ENCODE peak calls at places on chromosomes 1 and 21, in four cellular contexts. H, Z, G and F are unnamed samples.

GRCh38 chr1:210143465-210144062 is 89.0 kb upstream of the SERTAD4 start:
- DNase-seq in Z (peak; percentile 29), G (no peak), H (peak; percentile 77), F (peak; percentile 38)

GRCh38 chr1:75765697-75766355 is 20.2 kb upstream of the RABGGTB start:
- DNase-seq in Z (no peak), H (no peak), G (no peak), F (no peak)

GRCh38 chr1:214537872-214538473 is 13.4 kb downstream of the PTPN14 start:
- DNase-seq in H (no peak), G (no peak), Z (no peak), F (no peak)

GRCh38 chr1:51989582-51990477 is 670 bp downstream of the RAB3B start:
- DNase-seq in Z (no peak), H (no peak), G (no peak), F (no peak)

GRCh38 chr21:27476696-27477095 is 509.8 kb upstream of the ADAMTS5 start:
- DNase-seq in H (no peak), Z (no peak), G (no peak), F (no peak)

GRCh38 chr1:198253668-198254067 is 96.9 kb downstream of the NEK7 start:
- DNase-seq in Z (no peak), H (no peak), G (peak; percentile 50), F (no peak)

GRCh38 chr1:225318706-225319575 is 108.9 kb downstream of the LBR start:
- DNase-seq in Z (peak; percentile 54), G (peak; percentile 2), H (no peak), F (peak; percentile 82)

GRCh38 chr1:180195916-180196315 is 34.1 kb upstream of the LHX4 start:
- DNase-seq in G (no peak), Z (no peak), H (no peak), F (no peak)

GRCh38 chr1:111269820-111270406 is 20.7 kb upstream of the CHIA start:
- DNase-seq in H (no peak), G (no peak), Z (no peak), F (no peak)

GRCh38 chr1:209875510-209875909 is 47.7 kb downstream of the UTP25 start:
- DNase-seq in H (no peak), G (no peak), Z (peak; percentile 36), F (peak; percentile 55)

GRCh38 chr1:11567244-11568065 is 86.8 kb downstream of the FBXO2 start:
- DNase-seq in G (no peak), Z (no peak), H (no peak), F (no peak)

GRCh38 chr1:204417231-204417997 is 5.8 kb upstream of the PPP1R15B start:
- DNase-seq in H (peak; percentile 47), G (no peak), Z (peak; percentile 74), F (peak; percentile 53)

GRCh38 chr1:54052470-54052933 is 502 bp downstream of the TMEM59 start:
- DNase-seq in G (no peak), H (no peak), Z (peak; percentile 31), F (peak; percentile 35)

GRCh38 chr1:41482001-41482765 is 2.3 kb downstream of the EDN2 start:
- DNase-seq in Z (no peak), G (no peak), H (no peak), F (no peak)

GRCh38 chr1:165228111-165228655 is 128.3 kb downstream of the LMX1A start:
- DNase-seq in Z (no peak), H (no peak), G (no peak), F (no peak)

GRCh38 chr1:183148599-183148998 is 37.5 kb upstream of the LAMC2 start:
- DNase-seq in H (no peak), Z (no peak), G (no peak), F (no peak)

GRCh38 chr1:225762444-225762843 is 15.2 kb upstream of the SRP9 start:
- DNase-seq in H (no peak), Z (peak; percentile 76), G (no peak), F (no peak)

GRCh38 chr1:24526940-24527542 is 24.4 kb downstream of the RCAN3 start:
- DNase-seq in H (no peak), Z (no peak), G (no peak), F (peak; percentile 34)

GRCh38 chr1:74502432-74502831 is 10.0 kb downstream of the LRRC53 start:
- DNase-seq in Z (peak; percentile 16), G (no peak), H (no peak), F (peak; percentile 39)

GRCh38 chr1:56585985-56586384 is 6.6 kb upstream of the PLPP3 start:
- DNase-seq in Z (no peak), H (no peak), G (no peak), F (no peak)

GRCh38 chr1:84402060-84402459 is 3.8 kb downstream of the DNASE2B start:
- DNase-seq in H (no peak), Z (no peak), G (no peak), F (no peak)

GRCh38 chr1:165894591-165894990 is 67.2 kb downstream of the UCK2 start:
- DNase-seq in G (no peak), H (no peak), Z (no peak), F (no peak)

GRCh38 chr1:164644774-164645634 is 86.0 kb downstream of the PBX1 start:
- DNase-seq in Z (no peak), H (no peak), G (no peak), F (peak; percentile 34)

GRCh38 chr1:237139732-237140131 is 97.7 kb downstream of the RYR2 start:
- DNase-seq in H (no peak), G (no peak), Z (no peak), F (no peak)

GRCh38 chr1:18970762-18971161 is 14.3 kb upstream of the IFFO2 start:
- DNase-seq in G (no peak), Z (no peak), H (no peak), F (no peak)

GRCh38 chr1:228018961-228019721 is 12.3 kb downstream of the WNT3A start:
- DNase-seq in Z (no peak), H (peak; percentile 24), G (no peak), F (no peak)

GRCh38 chr1:107964397-107965111 is 426 bp downstream of the VAV3 start:
- DNase-seq in Z (no peak), H (peak; percentile 77), G (no peak), F (no peak)

GRCh38 chr1:226736908-226737818 is 1.9 kb downstream of the ITPKB start:
- DNase-seq in G (no peak), Z (no peak), H (peak; percentile 71), F (no peak)

GRCh38 chr1:53339736-53340385 is 12.0 kb upstream of the LRP8 start:
- DNase-seq in G (no peak), H (peak; percentile 35), Z (no peak), F (no peak)

GRCh38 chr21:34973685-34974084 is 75.4 kb downstream of the RUNX1 start:
- DNase-seq in H (no peak), G (no peak), Z (no peak), F (no peak)

GRCh38 chr21:41377715-41378114 is 15.9 kb downstream of the MX2 start:
- DNase-seq in Z (no peak), G (no peak), H (no peak), F (no peak)

DNA sequence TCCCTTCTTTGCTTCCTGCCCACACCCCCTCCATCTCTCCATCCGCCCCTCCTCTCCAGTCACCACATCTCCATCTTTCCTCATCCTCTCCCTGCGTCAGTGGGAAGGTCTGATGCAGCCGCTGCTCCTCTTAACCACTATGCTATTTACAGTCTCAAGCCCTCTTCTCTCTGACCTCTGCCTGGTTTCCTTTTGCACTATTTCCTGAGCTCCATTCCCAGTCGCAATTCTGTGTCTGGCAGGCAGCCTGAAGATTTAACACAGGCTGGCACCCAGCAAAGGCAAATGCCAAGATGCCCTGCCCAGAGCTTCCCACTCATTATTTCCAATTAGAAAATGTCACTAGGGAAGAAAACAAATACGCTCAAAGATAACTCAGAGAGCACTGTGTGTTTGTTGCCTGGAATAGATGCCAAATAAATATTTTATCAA is 89.6 kb upstream of the LPGAT1 start:
- DNase-seq in H (no peak), Z (no peak), G (no peak), F (no peak)
- TF ChIP-seq SP1 in H (no peak), Z (no peak), G (no peak), F (no peak)

GRCh38 chr1:234554478-234555311 is 55.3 kb downstream of the IRF2BP2 start:
- DNase-seq in Z (peak; percentile 42), G (no peak), H (no peak), F (peak; percentile 56)
- TF ChIP-seq SUZ12 in Z (no peak), G (no peak), H (no peak), F (no peak)

DNA sequence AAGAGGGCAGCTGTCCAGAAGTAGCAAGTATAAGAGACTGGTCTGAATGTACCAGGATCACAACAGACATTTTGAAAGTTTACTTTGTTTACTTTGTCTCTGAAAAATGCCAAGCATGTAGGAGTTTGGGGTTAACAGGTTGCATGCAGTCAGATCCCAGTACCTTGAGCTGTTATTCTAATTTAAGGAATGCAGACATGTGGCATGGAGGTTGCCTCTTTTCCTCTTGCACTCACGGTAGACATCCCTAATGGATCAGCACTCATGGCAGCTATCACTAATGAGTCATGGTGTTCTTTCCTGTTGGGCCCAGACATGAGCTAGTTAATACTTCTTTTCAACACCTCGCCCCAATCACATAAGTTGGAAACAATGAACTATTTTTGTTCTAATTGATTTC is 67.3 kb downstream of the GADD45A start:
- DNase-seq in Z (no peak), G (no peak), H (no peak), F (no peak)
- TF ChIP-seq SP1 in Z (no peak), G (no peak), H (no peak), F (no peak)

GRCh38 chr1:25685211-25685750 is 68.7 kb downstream of the MAN1C1 start:
- DNase-seq in G (no peak), H (no peak), Z (no peak), F (no peak)

GRCh38 chr1:25683731-25684130 is 67.1 kb downstream of the MAN1C1 start:
- DNase-seq in Z (no peak), G (no peak), H (no peak), F (no peak)

GRCh38 chr1:25683177-25683576 is 66.6 kb downstream of the MAN1C1 start:
- DNase-seq in G (no peak), H (no peak), Z (no peak), F (no peak)

GRCh38 chr1:25685938-25686665 is 69.5 kb downstream of the MAN1C1 start:
- DNase-seq in Z (no peak), G (no peak), H (no peak), F (no peak)

GRCh38 chr1:25684216-25684965 is 67.8 kb downstream of the MAN1C1 start:
- DNase-seq in G (no peak), H (no peak), Z (no peak), F (no peak)
- TF ChIP-seq SUZ12 in G (no peak), H (no peak), Z (no peak), F (no peak)